ENCODE peak calls at places on chromosomes 2 and 18, in four cellular contexts. I is HepG2, V is IMR-90, J is left ventricle myocardium inferior. W is an unnamed sample. For H3K4me1, the result is how much of the 10 kb centered on the place peaks cover.

GRCh38 chr2:130850788-130851623 is 14.3 kb downstream of the ARHGEF4 start:
- DNase-seq in J (peak), I (no peak), V (no peak), W (no peak)

GRCh38 chr2:233261819-233262555 is 10.5 kb downstream of the ATG16L1 start:
- DNase-seq in J (no peak), V (no peak), I (no peak), W (no peak)

GRCh38 chr2:148161909-148162308 is 141.0 kb downstream of the MBD5 start:
- DNase-seq in I (no peak), J (no peak), V (no peak), W (no peak)

GRCh38 chr2:28320371-28320770 is 72.3 kb upstream of the FOSL2 start:
- DNase-seq in V (no peak), J (no peak), I (no peak), W (no peak)

GRCh38 chr2:28654981-28655322 is 96.7 kb upstream of the PPP1CB start:
- DNase-seq in J (no peak), V (no peak), I (no peak), W (no peak)

GRCh38 chr2:237012577-237013237 is 73.0 kb upstream of the COPS8 start:
- DNase-seq in V (peak), I (no peak), J (no peak), W (no peak)

GRCh38 chr2:159131267-159131790 is 155.2 kb downstream of the WDSUB1 start:
- DNase-seq in I (no peak), V (no peak), J (no peak), W (no peak)

GRCh38 chr2:232632904-232633412 is 446 bp upstream of the EFHD1 start:
- DNase-seq in V (no peak), I (no peak), J (peak), W (no peak)

GRCh38 chr18:63073481-63073880 is 246.1 kb downstream of the BCL2 start:
- DNase-seq in I (peak), V (no peak), J (no peak), W (no peak)

GRCh38 chr2:38526195-38526594 is 76.5 kb downstream of the HNRNPLL start:
- DNase-seq in J (no peak), V (peak), I (no peak), W (no peak)

GRCh38 chr2:236700703-236701102 is 131.1 kb downstream of the ACKR3 start:
- DNase-seq in I (no peak), J (no peak), V (no peak), W (no peak)

GRCh38 chr18:62876106-62876505 is 160.8 kb downstream of the PHLPP1 start:
- DNase-seq in I (no peak), J (no peak), V (no peak), W (no peak)

GRCh38 chr2:166775176-166775575 is 113.1 kb upstream of the XIRP2 start:
- DNase-seq in J (no peak), V (no peak), I (no peak), W (no peak)

GRCh38 chr2:85983766-85984165 is 95.0 kb upstream of the ST3GAL5 start:
- DNase-seq in I (no peak), J (no peak), V (no peak), W (no peak)

GRCh38 chr18:10259934-10260333 is 194.5 kb upstream of the APCDD1 start:
- DNase-seq in J (no peak), V (peak), I (no peak), W (no peak)

GRCh38 chr2:169822036-169822435 is 2.7 kb downstream of the METTL5 start:
- DNase-seq in V (no peak), J (no peak), I (no peak), W (no peak)

GRCh38 chr2:239476757-239477565 is 76.1 kb upstream of the HDAC4 start:
- DNase-seq in J (no peak), I (no peak), V (no peak), W (no peak)

GRCh38 chr2:190996338-190996946 is 17.5 kb downstream of the STAT1 start:
- DNase-seq in J (peak), I (peak), V (peak), W (peak)

GRCh38 chr2:168244318-168244717 is 3.1 kb downstream of the STK39 start:
- DNase-seq in J (peak), V (no peak), I (peak), W (no peak)

GRCh38 chr18:48238206-48238605 is 171.0 kb downstream of the ZBTB7C start:
- DNase-seq in J (no peak), I (no peak), V (no peak), W (no peak)

GRCh38 chr18:10195529-10195928 is 258.9 kb upstream of the APCDD1 start:
- DNase-seq in V (no peak), J (no peak), I (no peak), W (no peak)

GRCh38 chr2:21966139-21966538 is 842.4 kb downstream of the TDRD15 start:
- DNase-seq in J (no peak), I (no peak), V (peak), W (no peak)

GRCh38 chr18:23283933-23284430 is 148.7 kb downstream of the CABLES1 start:
- DNase-seq in I (peak), V (peak), J (no peak), W (no peak)

GRCh38 chr2:127389778-127390435 is 2.1 kb upstream of the MAP3K2 start:
- DNase-seq in V (no peak), J (no peak), I (no peak), W (no peak)

GRCh38 chr2:241569831-241570281 is 11.3 kb downstream of the BOK start:
- DNase-seq in I (no peak), V (no peak), J (peak), W (peak)

DNA sequence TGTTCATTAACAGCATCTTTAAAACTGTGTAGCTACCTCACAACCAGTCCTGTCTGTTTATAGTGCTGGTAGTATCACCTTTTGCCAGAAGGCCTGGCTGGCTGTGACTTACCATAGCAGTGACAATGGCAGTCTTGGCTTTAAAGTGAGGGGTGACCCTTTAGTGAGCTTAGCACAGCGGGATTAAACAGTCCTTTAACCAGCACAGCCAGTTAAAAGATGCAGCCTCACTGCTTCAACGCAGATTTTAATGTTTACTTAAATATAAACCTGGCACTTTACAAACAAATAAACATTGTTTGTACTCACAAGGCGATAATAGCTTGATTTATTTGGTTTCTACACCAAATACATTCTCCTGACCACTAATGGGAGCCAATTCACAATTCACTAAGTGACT is 7.0 kb downstream of the RRM2 start:
- DNase-seq in J (no peak), I (no peak), V (no peak), W (no peak)
- H3K4me3 ChIP-seq in J (no peak), I (no peak), V (no peak), W (no peak)

GRCh38 chr18:50111398-50111797 is 83.5 kb downstream of the MYO5B start:
- DNase-seq in I (no peak), J (no peak), V (no peak), W (no peak)
- TF ChIP-seq CTCF in I (no peak), J (no peak), V (no peak), W (no peak)

DNA sequence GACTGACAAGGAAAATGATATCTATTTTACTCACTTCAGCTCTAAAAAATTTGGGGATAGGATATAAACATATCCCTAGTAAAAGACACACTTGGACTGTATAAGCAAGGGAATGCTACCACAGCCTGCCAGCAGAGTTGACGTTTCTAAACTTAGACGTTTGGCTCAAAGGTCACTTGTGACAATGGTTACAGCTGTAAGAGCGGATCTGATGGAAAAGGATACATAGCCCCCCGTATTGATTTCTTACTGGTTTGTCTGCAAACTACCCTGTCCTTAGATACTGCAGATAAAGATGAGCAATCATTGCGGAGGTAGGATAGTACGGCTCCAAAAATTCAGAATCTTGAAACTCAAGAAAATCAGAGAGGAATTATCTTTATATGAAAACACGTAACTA is 129.1 kb upstream of the ITGB6 start:
- DNase-seq in I (peak), V (no peak), J (no peak), W (no peak)
- H3K4me1 ChIP-seq in I (under half), V (under half), J (half or more), W (half or more)

GRCh38 chr2:36397728-36398413 is 42.3 kb downstream of the CRIM1 start:
- DNase-seq in J (no peak), I (peak), V (peak), W (no peak)
- H3K4me3 ChIP-seq in J (no peak), I (no peak), V (no peak), W (no peak)

GRCh38 chr2:46564811-46565241 is 85.5 kb downstream of the TMEM247 start:
- DNase-seq in J (peak), I (no peak), V (no peak), W (no peak)
- TF ChIP-seq CTCF in J (peak), I (no peak), V (no peak), W (no peak)

GRCh38 chr2:6776125-6776524 is 89.6 kb downstream of the CMPK2 start:
- DNase-seq in V (no peak), J (no peak), I (no peak), W (no peak)
- H3K4me1 ChIP-seq in V (under half), J (under half), I (under half), W (under half)

DNA sequence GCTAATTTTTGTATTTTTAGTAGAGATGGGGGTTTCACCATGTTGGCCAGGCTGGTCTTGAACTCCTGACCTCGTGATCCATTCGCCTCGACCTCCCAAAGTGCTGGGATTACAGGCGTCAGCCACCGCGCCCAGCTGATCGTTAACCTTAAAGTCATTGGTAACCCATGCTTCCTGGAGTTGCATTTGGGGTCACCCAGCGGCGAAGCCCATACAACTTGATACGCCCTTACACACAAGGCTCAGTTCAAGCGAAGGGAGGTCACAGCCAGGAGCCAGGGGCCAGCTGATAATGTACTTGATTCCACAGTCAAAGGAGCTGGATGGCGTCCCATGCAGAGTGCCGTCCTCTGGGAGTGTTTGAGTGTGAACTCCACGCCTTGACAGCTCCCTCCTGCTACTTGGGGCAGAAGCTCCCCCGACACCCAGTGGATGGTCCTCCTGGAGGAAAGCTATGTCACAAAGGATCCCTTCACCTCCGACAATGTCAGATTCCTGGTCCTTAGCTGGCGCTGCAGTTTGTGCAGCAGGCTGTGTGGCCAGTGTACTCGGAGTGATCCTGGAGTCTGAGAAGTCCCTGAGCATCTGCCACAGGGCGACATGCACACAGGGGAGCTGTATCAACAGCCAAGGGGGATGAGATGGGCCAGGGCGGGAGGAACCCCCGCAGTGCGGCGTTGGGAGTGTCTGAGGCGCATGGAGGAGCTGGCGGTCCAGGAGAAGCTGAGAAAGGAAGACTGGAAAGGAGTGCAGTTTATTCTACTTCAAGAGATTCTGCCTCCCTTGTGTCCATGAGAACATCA is 7.9 kb downstream of the CLHC1 start:
- DNase-seq in I (no peak), V (no peak), J (no peak), W (no peak)
- H3K4me3 ChIP-seq in I (no peak), V (no peak), J (peak), W (peak)

GRCh38 chr2:128531856-128532255 is 213.2 kb upstream of the HS6ST1 start:
- DNase-seq in V (no peak), I (no peak), J (no peak), W (no peak)
- TF ChIP-seq CTCF in V (peak), I (peak), J (peak), W (peak)

GRCh38 chr2:235549735-235550377 is 56.0 kb downstream of the AGAP1 start:
- DNase-seq in I (no peak), V (no peak), J (no peak), W (no peak)
- H3K4me1 ChIP-seq in I (half or more), V (under half), J (under half), W (under half)